ENCODE peak calls at places on chromosome 18, in six cellular contexts. E is bronchial epithelial cell, H is left ventricle myocardium inferior, R is OCI-LY7, N is brain microvascular endothelial cell, O is cardiac muscle cell. G is an unnamed sample.

GRCh38 chr18:4119127-4119648 is 335.9 kb downstream of the DLGAP1 start:
- DNase-seq in E (no peak), H (no peak), R (no peak), N (no peak), O (no peak), G (no peak)

GRCh38 chr18:74976331-74976909 is 232.5 kb downstream of the PTGR3 start:
- DNase-seq in E (no peak), H (no peak), R (no peak), N (no peak), O (no peak), G (no peak)

GRCh38 chr18:43789234-43790000 is 512.1 kb upstream of the SYT4 start:
- DNase-seq in E (no peak), H (no peak), R (no peak), N (peak), O (peak), G (peak)

GRCh38 chr18:78735131-78736014 is 244.2 kb upstream of the SALL3 start:
- DNase-seq in E (no peak), H (no peak), R (no peak), N (no peak), O (no peak), G (no peak)

GRCh38 chr18:25234363-25234639 is 117.7 kb downstream of the ZNF521 start:
- DNase-seq in E (no peak), H (no peak), R (no peak), N (no peak), O (no peak), G (no peak)

GRCh38 chr18:48829443-48830149 is 121.2 kb downstream of the SMAD7 start:
- DNase-seq in E (no peak), H (no peak), R (no peak), N (no peak), O (no peak), G (no peak)

GRCh38 chr18:22057908-22058527 is 111.4 kb upstream of the GATA6 start:
- DNase-seq in E (peak), H (no peak), R (no peak), N (no peak), O (peak), G (peak)

GRCh38 chr18:48990497-48991298 is 39.9 kb upstream of the SMAD7 start:
- DNase-seq in E (peak), H (no peak), R (no peak), N (peak), O (peak), G (peak)

GRCh38 chr18:54392621-54393023 is 34.9 kb downstream of the C18orf54 start:
- DNase-seq in E (peak), H (no peak), R (peak), N (peak), O (peak), G (peak)

GRCh38 chr18:7784171-7784570 is 217.1 kb downstream of the PTPRM start:
- DNase-seq in E (peak), H (no peak), R (no peak), N (no peak), O (no peak), G (no peak)

GRCh38 chr18:60668583-60668982 is 296.0 kb upstream of the MC4R start:
- DNase-seq in E (no peak), H (no peak), R (no peak), N (no peak), O (no peak), G (peak)

GRCh38 chr18:30175061-30175574 is 867.4 kb downstream of the DSC3 start:
- DNase-seq in E (no peak), H (no peak), R (no peak), N (no peak), O (no peak), G (no peak)

GRCh38 chr18:34153711-34154110 is 71.0 kb downstream of the NOL4 start:
- DNase-seq in E (peak), H (no peak), R (peak), N (peak), O (peak), G (peak)

GRCh38 chr18:77039196-77040140 is 93.1 kb downstream of the MBP start:
- DNase-seq in E (peak), H (no peak), R (no peak), N (peak), O (no peak), G (peak)

GRCh38 chr18:56038258-56039030 is 450.5 kb upstream of the TCF4 start:
- DNase-seq in E (no peak), H (no peak), R (peak), N (no peak), O (no peak), G (no peak)

GRCh38 chr18:8045890-8046289 is 478.8 kb downstream of the PTPRM start:
- DNase-seq in E (no peak), H (no peak), R (no peak), N (no peak), O (no peak), G (no peak)

GRCh38 chr18:58057291-58057965 is 13.4 kb downstream of the NEDD4L start:
- DNase-seq in E (no peak), H (no peak), R (no peak), N (no peak), O (no peak), G (peak)

GRCh38 chr18:45684341-45685115 is 39.5 kb upstream of the SLC14A1 start:
- DNase-seq in E (no peak), H (no peak), R (no peak), N (no peak), O (no peak), G (peak)

GRCh38 chr18:21980744-21981143 is 188.6 kb upstream of the GATA6 start:
- DNase-seq in E (no peak), H (no peak), R (no peak), N (no peak), O (no peak), G (no peak)

GRCh38 chr18:46867471-46868170 is 49.7 kb downstream of the PIAS2 start:
- DNase-seq in E (no peak), H (no peak), R (no peak), N (no peak), O (no peak), G (no peak)

GRCh38 chr18:8769509-8769908 is 64.2 kb downstream of the MTCL1 start:
- DNase-seq in E (no peak), H (no peak), R (no peak), N (no peak), O (no peak), G (no peak)

GRCh38 chr18:60191926-60192325 is 180.6 kb downstream of the MC4R start:
- DNase-seq in E (no peak), H (no peak), R (no peak), N (no peak), O (peak), G (no peak)

GRCh38 chr18:22439447-22439846 is 21.7 kb upstream of the CTAGE1 start:
- DNase-seq in E (peak), H (no peak), R (no peak), N (peak), O (peak), G (peak)

GRCh38 chr18:78558948-78559347 is 420.7 kb upstream of the SALL3 start:
- DNase-seq in E (no peak), H (no peak), R (no peak), N (no peak), O (no peak), G (no peak)

GRCh38 chr18:31931163-31931885 is 11.6 kb downstream of the TRAPPC8 start:
- DNase-seq in E (no peak), H (no peak), R (no peak), N (peak), O (peak), G (peak)

GRCh38 chr18:26367425-26367824 is 141.2 kb downstream of the TAF4B start:
- DNase-seq in E (no peak), H (no peak), R (no peak), N (no peak), O (no peak), G (no peak)

GRCh38 chr18:35510071-35511010 is 12.6 kb upstream of the INO80C start:
- DNase-seq in E (no peak), H (no peak), R (no peak), N (no peak), O (no peak), G (peak)

GRCh38 chr18:35511428-35511827 is 13.7 kb upstream of the INO80C start:
- DNase-seq in E (no peak), H (no peak), R (no peak), N (no peak), O (no peak), G (no peak)

GRCh38 chr18:35512761-35513160 is 15.0 kb upstream of the INO80C start:
- DNase-seq in E (no peak), H (no peak), R (no peak), N (no peak), O (no peak), G (no peak)

GRCh38 chr18:35513181-35513932 is 15.6 kb upstream of the INO80C start:
- DNase-seq in E (peak), H (peak), R (no peak), N (peak), O (peak), G (peak)

GRCh38 chr18:35511833-35512232 is 14.1 kb upstream of the INO80C start:
- DNase-seq in E (no peak), H (no peak), R (no peak), N (no peak), O (no peak), G (no peak)
- TF ChIP-seq CTCF in E (peak), H (no peak), R (peak), N (peak), O (no peak), G (peak)

GRCh38 chr18:24136967-24137373 is 1.9 kb upstream of the CABYR start:
- DNase-seq in E (peak), H (no peak), R (no peak), N (no peak), O (no peak), G (peak)

GRCh38 chr18:24140697-24141096 is 1.8 kb downstream of the CABYR start:
- DNase-seq in E (no peak), H (no peak), R (no peak), N (no peak), O (no peak), G (no peak)

GRCh38 chr18:24138884-24139616 is at the start of gene CABYR:
- DNase-seq in E (peak), H (peak), R (peak), N (peak), O (peak), G (peak)

GRCh38 chr18:24138281-24138883 is 480 bp upstream of the CABYR start:
- DNase-seq in E (peak), H (no peak), R (no peak), N (no peak), O (peak), G (no peak)

DNA sequence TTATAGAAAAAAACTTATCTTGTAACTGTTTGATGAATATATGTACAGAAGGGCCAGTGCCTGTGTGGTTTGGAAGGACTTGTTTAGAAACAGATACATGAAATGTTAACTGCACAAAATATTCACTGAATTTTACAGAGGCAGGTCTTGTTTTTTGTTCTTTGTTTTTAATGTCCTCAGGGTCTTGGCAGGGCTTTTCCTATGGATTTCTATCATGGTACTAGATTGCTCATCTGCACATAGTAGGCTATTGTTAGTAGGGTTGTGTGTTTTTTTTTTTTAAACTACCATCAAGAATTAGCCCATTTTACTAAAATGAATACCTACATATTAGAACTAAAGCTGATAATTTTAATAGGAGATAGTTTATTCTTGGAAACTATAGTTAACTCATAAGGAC is 3.5 kb downstream of the CABYR start:
- DNase-seq in E (no peak), H (no peak), R (no peak), N (no peak), O (no peak), G (no peak)
- H3K4me3 ChIP-seq in E (no peak), H (no peak), R (no peak), N (no peak), O (no peak), G (no peak)

DNA sequence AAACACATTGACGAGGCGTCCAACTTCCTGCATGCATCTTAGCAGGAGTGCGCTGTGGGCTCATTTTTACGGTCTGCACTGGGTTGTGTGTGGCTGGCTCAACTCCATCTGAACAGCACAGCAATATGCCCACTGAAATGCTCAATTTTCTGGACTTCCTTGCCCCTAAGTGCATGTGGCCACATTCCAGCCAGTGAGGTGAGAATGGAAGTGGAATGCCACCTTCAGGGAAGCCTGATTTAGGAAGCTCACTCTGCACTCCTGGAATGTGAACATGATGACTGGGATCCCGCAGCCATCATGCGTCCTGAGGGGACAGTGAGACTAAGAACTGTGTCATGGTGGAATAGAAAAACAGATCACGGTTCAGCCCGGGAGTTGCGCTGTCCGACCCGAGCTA is 76.2 kb downstream of the PSMG2 start:
- DNase-seq in E (no peak), H (no peak), R (no peak), N (no peak), O (no peak), G (no peak)
- TF ChIP-seq CTCF in E (no peak), H (no peak), R (no peak), N (no peak), O (no peak), G (no peak)

DNA sequence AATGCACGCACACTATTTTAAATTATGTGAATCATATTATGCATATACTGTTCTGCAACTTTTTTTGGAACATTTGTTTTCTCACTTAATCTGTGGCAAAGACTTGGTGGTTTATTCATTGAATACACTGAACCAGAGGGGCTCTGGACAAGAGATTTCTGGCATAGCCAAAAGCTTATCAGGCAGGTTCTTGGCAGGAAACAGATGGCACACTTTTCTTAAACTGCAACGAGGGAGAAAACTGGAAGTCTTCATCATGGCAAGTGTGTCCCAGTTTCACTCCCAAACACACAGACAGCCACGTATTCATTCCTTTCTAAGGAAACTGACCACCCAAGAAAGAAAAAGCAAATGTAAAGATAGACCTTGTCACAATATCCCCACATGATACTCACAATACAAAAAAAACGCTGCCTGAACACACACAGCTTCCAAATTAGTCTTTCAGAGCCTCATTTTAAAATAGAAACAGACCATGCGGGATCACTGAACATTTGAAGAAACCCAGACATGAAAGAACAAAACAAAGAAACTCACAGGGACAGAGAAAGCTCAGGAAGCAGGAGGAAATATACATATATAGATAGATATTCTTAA is 40.6 kb upstream of the RTTN start:
- DNase-seq in E (no peak), H (no peak), R (no peak), N (no peak), O (peak), G (no peak)
- H3K4me3 ChIP-seq in E (no peak), H (peak), R (no peak), N (no peak), O (peak), G (no peak)

GRCh38 chr18:40415821-40416220 is 1539.2 kb upstream of the PIK3C3 start:
- DNase-seq in E (no peak), H (no peak), R (no peak), N (no peak), O (no peak), G (no peak)

GRCh38 chr18:40414155-40414754 is 1540.8 kb upstream of the PIK3C3 start:
- DNase-seq in E (peak), H (no peak), R (no peak), N (peak), O (peak), G (peak)

GRCh38 chr18:40415224-40415791 is 1539.7 kb upstream of the PIK3C3 start:
- DNase-seq in E (no peak), H (no peak), R (no peak), N (no peak), O (no peak), G (no peak)

GRCh38 chr18:40412410-40412809 is 1542.6 kb upstream of the PIK3C3 start:
- DNase-seq in E (no peak), H (no peak), R (no peak), N (no peak), O (no peak), G (no peak)

DNA sequence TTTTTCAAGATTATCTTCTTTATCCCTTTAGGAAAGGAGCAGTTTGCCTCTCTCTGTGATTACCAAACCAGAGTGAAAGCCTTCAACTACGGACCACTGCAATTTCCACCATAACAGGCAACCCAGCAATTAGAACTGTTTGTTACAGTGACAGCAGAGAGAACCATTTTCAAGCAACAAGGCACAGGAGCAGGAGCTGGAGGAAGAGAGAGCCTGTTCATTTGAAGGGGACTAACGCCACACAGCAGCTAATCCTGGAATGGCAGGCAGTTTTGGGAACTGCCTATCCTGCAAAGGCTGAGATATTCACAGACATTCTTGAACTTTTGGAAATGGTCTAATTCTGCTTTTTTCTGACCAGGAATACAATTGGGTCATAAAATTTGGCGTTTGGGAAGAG is 1541.9 kb upstream of the PIK3C3 start:
- DNase-seq in E (peak), H (no peak), R (no peak), N (peak), O (peak), G (peak)
- TF ChIP-seq CTCF in E (peak), H (peak), R (no peak), N (peak), O (peak), G (peak)

DNA sequence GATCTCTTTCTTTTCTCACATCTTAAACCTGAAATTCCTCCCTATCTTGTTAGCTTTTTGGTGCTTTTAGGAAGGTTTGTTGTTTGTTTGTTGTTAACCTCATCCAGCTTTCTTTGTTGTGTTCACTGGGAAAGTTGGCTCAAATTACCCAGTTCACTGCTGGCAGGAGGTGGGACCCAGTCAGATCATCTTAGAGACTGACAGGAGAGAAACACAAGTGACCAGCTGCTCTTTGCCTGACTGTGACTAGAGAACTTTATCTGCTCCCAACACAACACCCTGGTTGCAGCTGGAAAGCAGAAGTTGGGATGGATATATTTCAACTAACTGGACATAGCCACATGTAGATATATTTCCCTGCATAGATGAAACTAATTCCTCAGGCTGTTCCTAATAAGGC is 10.0 kb downstream of the MAPK4 start:
- DNase-seq in E (no peak), H (no peak), R (no peak), N (no peak), O (no peak), G (no peak)
- H3K4me3 ChIP-seq in E (no peak), H (no peak), R (no peak), N (no peak), O (no peak), G (no peak)

GRCh38 chr18:52605345-52605744 is 265.3 kb downstream of the DCC start:
- DNase-seq in E (no peak), H (no peak), R (no peak), N (no peak), O (no peak), G (no peak)
- TF ChIP-seq CTCF in E (no peak), H (no peak), R (no peak), N (no peak), O (no peak), G (no peak)